ENCODE peak calls at places on chromosomes 1 and 21, in ten cellular contexts. D is RWPE1; W is CD4-positive, alpha-beta T cell; U is GM13977; H is CD8-positive, alpha-beta T cell; M is ovary; Y is bronchial epithelial cell; F is PC-3; B is Calu3; Z is cardiac fibroblast. R is an unnamed sample.

GRCh38 chr21:46194374-46195334 is 10.4 kb upstream of the SPATC1L start:
- DNase-seq in U (no peak), D (no peak), F (no peak), Z (no peak), Y (no peak), M (peak), W (peak), B (no peak), H (peak), R (no peak)

GRCh38 chr1:68331117-68331865 is 99.0 kb upstream of the WLS start:
- DNase-seq in U (no peak), D (peak), Z (peak), Y (peak), W (no peak), H (no peak), B (no peak), M (no peak), F (peak), R (no peak)

GRCh38 chr21:38244885-38245869 is 11.6 kb upstream of the KCNJ15 start:
- DNase-seq in W (peak), M (no peak), H (peak), Y (peak), Z (peak), F (peak), U (peak), D (peak), B (peak), R (no peak)

GRCh38 chr21:36877741-36878140 is 88.7 kb downstream of the HLCS start:
- DNase-seq in Z (no peak), B (no peak), F (no peak), M (no peak), U (no peak), D (no peak), W (no peak), H (no peak), Y (no peak), R (no peak)

GRCh38 chr1:57440096-57440495 is 16.2 kb upstream of the DAB1 start:
- DNase-seq in D (no peak), W (no peak), Z (no peak), F (no peak), U (no peak), Y (no peak), B (no peak), H (no peak), M (no peak), R (no peak)

GRCh38 chr21:33070921-33071877 is 1.3 kb downstream of the OLIG1 start:
- DNase-seq in F (no peak), D (no peak), W (no peak), Z (no peak), Y (no peak), H (no peak), B (peak), M (no peak), U (peak), R (peak)

GRCh38 chr1:36159614-36160387 is 3.8 kb downstream of the MAP7D1 start:
- DNase-seq in B (no peak), Z (no peak), H (no peak), M (no peak), Y (no peak), W (no peak), U (no peak), D (no peak), F (no peak), R (no peak)

GRCh38 chr1:1013105-1013921 is at the start of gene ISG15:
- DNase-seq in U (peak), M (peak), Y (peak), B (peak), W (peak), H (peak), D (peak), Z (peak), F (peak), R (peak)

GRCh38 chr1:206467915-206468314 is 2.4 kb upstream of the IKBKE start:
- DNase-seq in F (no peak), U (peak), Y (peak), H (no peak), Z (peak), B (no peak), D (no peak), W (no peak), M (no peak), R (no peak)

GRCh38 chr1:64051801-64052200 is 151.6 kb upstream of the UBE2U start:
- DNase-seq in F (no peak), Y (no peak), Z (no peak), B (no peak), H (no peak), U (no peak), W (no peak), D (no peak), M (no peak), R (no peak)

GRCh38 chr1:16612332-16613172 is 812 bp downstream of the NBPF1 start:
- DNase-seq in Z (peak), H (peak), F (peak), Y (peak), B (no peak), W (peak), D (peak), U (peak), M (peak), R (peak)

GRCh38 chr1:20578721-20579380 is 10.0 kb upstream of the CDA start:
- DNase-seq in U (no peak), M (no peak), F (peak), Z (no peak), D (no peak), Y (no peak), H (no peak), B (no peak), W (no peak), R (no peak)

GRCh38 chr21:36835383-36835795 is 131.1 kb downstream of the HLCS start:
- DNase-seq in U (no peak), Y (no peak), D (no peak), W (no peak), F (peak), M (no peak), H (no peak), B (no peak), Z (no peak), R (no peak)

GRCh38 chr1:169367096-169367685 is 406 bp downstream of the NME7 start:
- DNase-seq in Z (no peak), F (no peak), D (no peak), W (no peak), H (no peak), M (peak), U (no peak), Y (no peak), B (no peak), R (no peak)

GRCh38 chr21:45874716-45875415 is 106.7 kb upstream of the COL6A1 start:
- DNase-seq in D (peak), U (no peak), M (peak), W (no peak), Z (peak), B (no peak), F (peak), Y (peak), H (no peak), R (no peak)

GRCh38 chr1:85463666-85464496 is 1.1 kb downstream of the DDAH1 start:
- DNase-seq in W (no peak), D (peak), B (no peak), H (no peak), Z (peak), U (no peak), Y (no peak), F (no peak), M (no peak), R (no peak)

GRCh38 chr1:187836557-187836956 is 1007.8 kb downstream of the PLA2G4A start:
- DNase-seq in B (no peak), U (no peak), M (no peak), Z (no peak), Y (no peak), D (no peak), W (no peak), F (no peak), H (no peak), R (no peak)

GRCh38 chr1:50368179-50369007 is 54.9 kb downstream of the DMRTA2 start:
- DNase-seq in F (peak), W (no peak), Y (no peak), D (peak), Z (peak), B (peak), H (no peak), M (peak), U (peak), R (peak)

GRCh38 chr1:117118101-117118500 is 3.4 kb downstream of the TRIM45 start:
- DNase-seq in F (no peak), Z (no peak), Y (no peak), B (no peak), H (no peak), U (no peak), M (no peak), D (no peak), W (no peak), R (no peak)

GRCh38 chr1:29920316-29920715 is 684.0 kb downstream of the PTPRU start:
- DNase-seq in D (no peak), F (no peak), M (no peak), Y (no peak), B (no peak), W (no peak), U (no peak), H (no peak), Z (no peak), R (no peak)

GRCh38 chr1:188668083-188668482 is 1809.6 kb downstream of the BRINP3 start:
- DNase-seq in Z (no peak), Y (no peak), F (peak), M (no peak), U (no peak), W (no peak), D (peak), H (no peak), B (no peak), R (no peak)

GRCh38 chr1:91622586-91622985 is 121.9 kb downstream of the CDC7 start:
- DNase-seq in D (no peak), F (no peak), B (no peak), M (peak), Z (peak), Y (no peak), U (no peak), H (no peak), W (no peak), R (no peak)

GRCh38 chr1:203311368-203312301 is 6.3 kb downstream of the BTG2 start:
- DNase-seq in W (no peak), U (no peak), Z (peak), M (no peak), Y (no peak), F (no peak), H (no peak), D (no peak), B (no peak), R (no peak)

GRCh38 chr1:3067671-3068399 is 1.2 kb upstream of the PRDM16 start:
- DNase-seq in B (no peak), U (no peak), Y (no peak), H (no peak), D (no peak), F (no peak), M (peak), Z (no peak), W (no peak), R (no peak)

GRCh38 chr1:102586022-102586421 is 522.3 kb downstream of the COL11A1 start:
- DNase-seq in B (no peak), U (no peak), M (no peak), W (no peak), F (no peak), Y (no peak), D (no peak), H (no peak), Z (no peak), R (no peak)

GRCh38 chr1:151165738-151166505 is at the start of the genes LYSMD1 and SCNM1:
- DNase-seq in W (peak), Z (peak), Y (peak), F (peak), D (peak), U (peak), H (peak), M (peak), B (peak), R (peak)
- TF ChIP-seq CTCF in W (no peak), Z (no peak), Y (no peak), F (no peak), D (no peak), U (no peak), H (no peak), M (no peak), B (no peak), R (no peak)

DNA sequence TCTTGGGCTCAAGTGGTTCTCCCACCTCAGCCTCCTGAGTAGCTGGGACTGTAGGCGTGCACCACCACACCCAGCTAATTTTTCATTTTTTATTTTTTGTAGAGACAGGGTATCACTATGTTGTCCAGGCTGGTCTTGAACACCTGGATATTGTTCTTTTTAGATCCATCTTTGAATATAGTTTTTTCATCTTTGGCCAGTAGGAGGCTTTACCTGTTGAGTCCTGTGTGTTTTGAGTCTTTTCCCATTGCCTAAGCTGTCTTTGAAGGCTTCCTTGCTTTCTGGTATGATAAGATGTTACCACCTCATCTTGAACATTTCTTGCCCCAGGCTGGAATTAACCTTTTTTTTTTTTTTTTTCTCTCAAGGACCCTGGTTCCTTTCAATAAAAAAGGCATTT is 387.8 kb upstream of the RUNX1 start:
- DNase-seq in M (no peak), W (no peak), F (peak), H (no peak), D (no peak), B (no peak), Y (peak), U (no peak), Z (no peak), R (no peak)
- TF ChIP-seq CTCF in M (no peak), W (no peak), F (peak), H (no peak), D (no peak), B (no peak), Y (peak), U (no peak), Z (no peak), R (peak)

DNA sequence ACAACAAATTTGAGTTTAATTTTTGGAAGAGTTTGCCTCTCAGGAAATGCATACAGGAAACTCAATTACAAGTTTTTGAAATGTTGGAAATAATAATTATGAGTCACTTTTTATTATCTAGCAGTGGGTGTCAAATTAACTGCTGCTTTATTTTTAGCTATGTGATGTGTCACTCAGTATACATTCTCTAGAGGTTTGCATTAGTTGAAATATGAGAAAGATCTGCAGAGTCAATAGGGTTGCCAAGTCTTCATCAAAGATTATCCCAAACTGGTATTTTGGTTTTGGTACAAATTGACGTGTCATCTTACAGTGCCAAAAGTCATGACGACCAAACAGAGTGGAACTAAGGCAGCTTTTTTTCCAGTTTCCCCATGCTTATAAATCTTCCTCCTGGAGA is 54.3 kb upstream of the DIPK1A start:
- DNase-seq in H (no peak), F (peak), Y (peak), W (no peak), D (peak), M (no peak), U (no peak), B (no peak), Z (peak), R (no peak)
- TF ChIP-seq CTCF in H (no peak), F (no peak), Y (no peak), W (no peak), D (no peak), M (no peak), U (no peak), B (no peak), Z (no peak), R (no peak)

GRCh38 chr1:219132939-219133338 is 40.7 kb upstream of the LYPLAL1 start:
- DNase-seq in H (no peak), Z (no peak), D (no peak), B (no peak), U (no peak), W (no peak), M (no peak), Y (no peak), F (no peak), R (no peak)
- TF ChIP-seq CTCF in H (no peak), Z (no peak), D (no peak), B (no peak), U (no peak), W (no peak), M (no peak), Y (no peak), F (no peak), R (no peak)

DNA sequence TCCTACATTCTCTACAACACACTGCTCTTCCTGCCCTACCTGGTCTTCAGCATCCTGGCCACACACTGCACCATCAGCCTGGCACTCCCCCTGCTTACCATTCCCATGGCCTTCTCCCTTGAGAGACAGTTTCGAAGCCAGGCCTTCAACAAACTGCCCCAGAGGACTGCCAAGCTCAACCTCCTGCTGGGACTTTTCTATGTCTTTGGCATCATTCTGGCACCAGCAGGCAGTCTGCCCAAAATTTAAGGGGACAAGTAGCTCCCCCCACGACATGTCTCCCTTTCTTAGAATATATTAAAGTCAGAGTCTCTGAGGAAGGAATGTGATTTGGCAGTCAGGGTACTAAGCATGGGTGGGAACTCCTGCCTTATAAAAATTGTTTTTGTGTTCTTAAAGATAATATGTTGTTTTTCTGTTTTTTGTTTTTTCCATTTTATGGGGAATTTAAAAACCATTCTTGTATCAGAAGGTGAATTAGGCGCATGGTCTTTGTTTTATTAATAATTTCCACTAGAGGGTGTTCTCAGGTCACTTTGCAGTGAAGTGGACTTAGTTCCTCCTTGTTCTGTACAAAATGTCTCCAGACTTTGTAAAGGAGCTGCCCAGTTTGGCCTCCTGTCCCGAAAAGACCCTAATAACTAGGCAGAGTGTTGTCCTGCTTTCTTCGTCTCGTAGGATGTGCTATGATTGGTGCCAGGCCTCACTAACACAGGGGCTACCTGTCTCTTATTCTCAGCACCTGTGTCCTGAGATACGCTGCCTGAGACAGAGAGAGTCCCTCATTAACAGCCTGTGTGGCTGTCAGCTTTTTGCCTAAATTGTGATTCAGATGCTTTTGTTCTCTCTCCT is 13.1 kb downstream of the UBIAD1 start:
- DNase-seq in F (peak), M (no peak), B (no peak), Z (peak), W (no peak), D (no peak), Y (peak), U (no peak), H (no peak), R (no peak)
- TF ChIP-seq CTCF in F (peak), M (no peak), B (no peak), Z (peak), W (peak), D (peak), Y (peak), U (peak), H (no peak), R (peak)